ENCODE peak calls at places on chromosomes 16 and 17, in six cellular contexts. P is A549, H is HepG2, G is GM12878, E is endothelial cell of umbilical vein, R is K562. F is an unnamed sample.
A peak's percentile ranks its signal among the peaks of the same experiment; 100 is the strongest.

GRCh38 chr16:75012380-75013081 is 13.7 kb downstream of the ZNRF1 start:
- DNase-seq in H (no peak), E (peak; percentile 93), P (no peak), R (no peak), G (no peak), F (peak; percentile 60)

GRCh38 chr17:73650147-73650546 is 5.9 kb upstream of the SDK2 start:
- DNase-seq in E (no peak), H (no peak), G (no peak), P (peak; percentile 60), R (no peak), F (peak; percentile 24)

GRCh38 chr16:58814348-58814801 is 80.3 kb upstream of the GOT2 start:
- DNase-seq in P (peak; percentile 58), R (peak; percentile 76), E (peak; percentile 63), H (peak; percentile 16), G (no peak), F (peak; percentile 55)

GRCh38 chr17:29734640-29735039 is 111.9 kb upstream of the CORO6 start:
- DNase-seq in E (no peak), G (no peak), R (no peak), H (peak; percentile 32), P (no peak), F (no peak)

GRCh38 chr16:30458561-30459394 is 13.1 kb upstream of the SEPHS2 start:
- DNase-seq in P (no peak), R (no peak), G (peak; percentile 97), H (peak; percentile 63), E (no peak), F (peak; percentile 99)

GRCh38 chr17:6070895-6071511 is 824 bp downstream of the WSCD1 start:
- DNase-seq in E (peak; percentile 45), R (no peak), H (no peak), G (no peak), P (peak; percentile 23), F (no peak)

GRCh38 chr17:34503804-34504203 is 75.6 kb upstream of the TMEM132E start:
- DNase-seq in G (no peak), P (no peak), E (no peak), R (no peak), H (no peak), F (no peak)

GRCh38 chr16:1531638-1531910 is 1.9 kb upstream of the TMEM204 start:
- DNase-seq in G (no peak), P (no peak), R (no peak), H (no peak), E (no peak), F (no peak)

GRCh38 chr16:9159839-9160550 is 68.6 kb downstream of the HAPSTR1 start:
- DNase-seq in R (peak; percentile 58), H (peak; percentile 67), P (peak; percentile 83), G (peak; percentile 4), E (peak; percentile 44), F (peak; percentile 58)

GRCh38 chr16:74107795-74108610 is 188.6 kb upstream of the PSMD7 start:
- DNase-seq in R (peak; percentile 40), E (peak; percentile 25), P (peak; percentile 70), H (peak; percentile 61), G (peak; percentile 16), F (peak; percentile 76)

GRCh38 chr16:1613728-1614225 is 1.6 kb downstream of the CRAMP1 start:
- DNase-seq in H (no peak), E (no peak), R (no peak), P (no peak), G (no peak), F (peak; percentile 25)

GRCh38 chr17:68491381-68491849 is 20.8 kb upstream of the PRKAR1A start:
- DNase-seq in G (no peak), H (no peak), P (no peak), E (no peak), R (no peak), F (peak; percentile 61)

GRCh38 chr17:58270476-58271290 is 10.1 kb downstream of the MPO start:
- DNase-seq in G (no peak), E (no peak), P (no peak), H (no peak), R (peak; percentile 49), F (peak; percentile 58)

GRCh38 chr17:44830359-44831269 is 527 bp upstream of the GJC1 start:
- DNase-seq in G (no peak), H (no peak), R (no peak), P (peak; percentile 59), E (peak; percentile 29), F (no peak)

GRCh38 chr17:18965530-18966236 is 13.7 kb downstream of the SLC5A10 start:
- DNase-seq in P (no peak), E (no peak), G (no peak), H (no peak), R (no peak), F (no peak)

GRCh38 chr17:45110676-45111611 is 21.4 kb downstream of the PLCD3 start:
- DNase-seq in G (no peak), R (no peak), P (no peak), E (no peak), H (no peak), F (no peak)

GRCh38 chr16:47848481-47849109 is 307.2 kb downstream of the ABCC12 start:
- DNase-seq in G (no peak), P (no peak), R (no peak), E (no peak), H (no peak), F (no peak)

GRCh38 chr16:27768651-27769270 is 218.8 kb downstream of the KATNIP start:
- DNase-seq in P (no peak), G (no peak), E (no peak), H (no peak), R (no peak), F (no peak)

GRCh38 chr17:79617740-79618382 is 7.0 kb upstream of the RBFOX3 start:
- DNase-seq in G (no peak), H (no peak), R (no peak), P (no peak), E (no peak), F (no peak)

GRCh38 chr17:8250101-8250500 is 1.0 kb downstream of the PFAS start:
- DNase-seq in H (no peak), G (no peak), E (no peak), R (no peak), P (no peak), F (no peak)

GRCh38 chr17:8249621-8250020 is 532 bp downstream of the PFAS start:
- DNase-seq in P (no peak), G (no peak), E (no peak), R (no peak), H (no peak), F (no peak)

GRCh38 chr17:8253801-8254200 is 4.7 kb downstream of the PFAS start:
- DNase-seq in G (no peak), R (no peak), H (no peak), P (peak; percentile 62), E (peak; percentile 26), F (no peak)

GRCh38 chr17:8244768-8245167 is 3.1 kb downstream of the CTC1 start:
- DNase-seq in R (no peak), H (no peak), G (no peak), E (no peak), P (no peak), F (no peak)

DNA sequence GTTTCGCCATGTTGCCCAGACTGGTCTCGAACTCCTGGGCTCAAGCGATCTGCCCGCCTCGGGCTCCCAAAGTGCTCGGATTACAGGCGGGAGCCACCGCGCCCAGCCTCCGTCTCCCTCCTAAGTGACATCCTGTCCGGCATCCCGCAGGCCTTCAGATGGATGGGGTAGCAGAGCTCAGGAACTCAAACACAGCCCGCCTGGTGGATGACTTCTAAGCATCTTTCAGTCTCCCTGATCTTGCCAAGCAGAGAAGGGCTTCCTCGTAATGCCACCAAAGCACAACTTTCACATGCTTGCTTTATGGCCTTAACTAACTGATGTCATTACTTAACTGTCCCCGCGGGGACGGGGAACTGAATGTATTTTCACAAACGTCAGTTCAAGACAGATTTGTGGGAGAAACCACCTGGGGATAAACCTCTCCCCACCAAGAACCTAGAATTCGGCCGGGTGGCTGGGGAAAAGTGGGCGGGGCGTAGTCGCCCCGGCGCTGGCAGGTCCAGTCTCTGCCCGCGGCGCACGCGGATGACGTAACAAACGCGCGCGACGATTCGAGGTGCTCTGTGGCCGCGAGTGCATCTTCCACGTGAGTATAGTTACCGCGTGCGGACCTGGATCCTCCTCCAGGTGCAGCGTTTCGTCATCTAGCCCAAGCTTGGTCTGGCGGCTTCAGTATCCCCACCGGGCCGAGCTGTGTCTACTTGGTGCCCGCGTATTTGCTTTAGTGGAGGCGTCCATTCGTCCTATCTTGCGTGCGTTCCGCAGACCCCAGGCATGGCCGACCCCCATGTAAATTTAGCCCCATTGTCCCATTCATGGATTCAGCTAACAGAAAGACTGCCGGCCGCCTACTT is at the start of gene PFAS:
- DNase-seq in P (peak; percentile 97), G (peak; percentile 79), H (peak; percentile 87), R (peak; percentile 85), E (peak; percentile 90), F (peak; percentile 91)
- TF ChIP-seq POLR2A in P (peak; percentile 91), G (peak; percentile 92), H (peak; percentile 89), R (peak; percentile 80), E (peak; percentile 79), F (peak; percentile 47)

GRCh38 chr17:1122681-1123396 is 56.9 kb downstream of the ABR start:
- DNase-seq in G (no peak), E (peak; percentile 89), H (peak; percentile 53), R (peak; percentile 81), P (peak; percentile 71), F (peak; percentile 57)

GRCh38 chr17:1124896-1125774 is 54.6 kb downstream of the ABR start:
- DNase-seq in H (no peak), E (no peak), R (no peak), G (no peak), P (no peak), F (no peak)

GRCh38 chr17:1125775-1126120 is 54.0 kb downstream of the ABR start:
- DNase-seq in G (no peak), E (no peak), R (no peak), H (no peak), P (no peak), F (no peak)

GRCh38 chr17:1124238-1124699 is 55.5 kb downstream of the ABR start:
- DNase-seq in H (no peak), G (no peak), E (no peak), R (no peak), P (no peak), F (no peak)

GRCh38 chr17:1123397-1124237 is 56.2 kb downstream of the ABR start:
- DNase-seq in H (no peak), G (no peak), R (no peak), E (no peak), P (no peak), F (no peak)
- TF ChIP-seq MYC in H (no peak), G (no peak), R (no peak), E (no peak), P (no peak), F (no peak)

GRCh38 chr17:9628509-9628908 is 16.8 kb upstream of the USP43 start:
- DNase-seq in P (peak; percentile 61), G (no peak), H (no peak), E (no peak), R (no peak), F (no peak)
- TF ChIP-seq CTCF in P (no peak), G (no peak), H (no peak), E (no peak), R (no peak), F (no peak)

DNA sequence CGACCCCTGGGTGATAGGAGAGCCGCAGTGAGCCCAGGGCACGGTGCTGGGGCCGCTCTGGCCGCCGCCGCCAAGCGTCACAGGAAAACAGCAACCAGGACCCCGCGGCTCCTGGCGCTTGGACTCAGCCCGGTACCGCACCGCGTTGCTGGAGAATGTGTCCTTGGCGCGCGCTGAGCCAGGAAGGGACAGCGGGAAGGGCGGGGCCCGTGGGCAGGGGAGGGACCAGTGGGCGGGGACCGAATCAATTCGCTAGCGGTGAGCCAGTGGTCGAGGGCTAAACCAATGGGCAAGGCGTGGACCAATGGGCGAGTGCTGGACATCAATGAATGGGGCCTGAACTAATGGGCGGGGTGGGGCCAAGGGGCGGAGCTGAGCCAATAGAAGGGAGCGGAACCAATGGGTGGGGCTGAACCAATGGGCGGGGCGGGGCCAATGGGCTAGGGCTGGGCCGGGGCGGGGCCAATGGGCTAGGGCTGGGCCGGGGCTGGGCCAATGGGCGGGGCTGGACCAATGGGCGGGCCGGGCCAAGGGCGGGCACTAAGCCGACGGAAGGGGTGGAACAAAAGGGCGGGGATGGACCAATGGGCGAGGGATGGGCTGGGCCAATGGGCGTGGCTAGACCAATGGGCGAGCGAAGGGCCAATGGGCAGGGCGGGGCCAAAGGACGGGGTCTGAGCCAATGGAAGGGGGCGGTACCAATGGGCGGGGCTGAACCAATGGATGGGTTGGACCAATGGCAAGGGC is 6.3 kb upstream of the FLYWCH1 start:
- DNase-seq in H (peak; percentile 97), R (peak; percentile 91), E (peak; percentile 99), G (peak; percentile 94), P (peak; percentile 100), F (peak; percentile 98)
- TF ChIP-seq POLR2A in H (peak; percentile 100), R (peak; percentile 99), E (peak; percentile 99), G (peak; percentile 94), P (peak; percentile 100), F (peak; percentile 98)

F was measured in NB4.